ENCODE peak calls at places on chromosome 1, in five cellular contexts. F, K, Y, A and T are unnamed samples.

GRCh38 chr1:230105754-230106625 is 39.0 kb downstream of the GALNT2 start:
- DNase-seq in Y (peak; percentile 40), K (no peak), F (peak; percentile 82), A (peak; percentile 70), T (peak; percentile 79)

GRCh38 chr1:41751804-41752513 is 166.8 kb downstream of the HIVEP3 start:
- DNase-seq in A (peak; percentile 56), F (peak; percentile 93), K (no peak), Y (peak; percentile 78), T (peak; percentile 53)

GRCh38 chr1:218380125-218380977 is 35.2 kb downstream of the TGFB2 start:
- DNase-seq in A (no peak), F (peak; percentile 80), K (no peak), Y (no peak), T (peak; percentile 58)

GRCh38 chr1:91557039-91557690 is 56.5 kb downstream of the CDC7 start:
- DNase-seq in K (no peak), A (no peak), F (no peak), Y (no peak), T (no peak)

GRCh38 chr1:110060034-110060661 is 10.3 kb downstream of the ALX3 start:
- DNase-seq in A (peak; percentile 67), K (no peak), Y (peak; percentile 48), F (peak; percentile 39), T (no peak)

GRCh38 chr1:214524824-214525223 is 26.6 kb downstream of the PTPN14 start:
- DNase-seq in A (no peak), Y (no peak), K (no peak), F (peak; percentile 39), T (peak; percentile 75)

GRCh38 chr1:204991342-204991844 is 51.6 kb upstream of the CNTN2 start:
- DNase-seq in Y (peak; percentile 31), K (no peak), A (no peak), F (no peak), T (no peak)

GRCh38 chr1:23639460-23639859 is 52.1 kb upstream of the RPL11 start:
- DNase-seq in F (no peak), Y (no peak), A (no peak), K (no peak), T (no peak)

GRCh38 chr1:158095737-158096335 is 84.9 kb upstream of the CD1D start:
- DNase-seq in A (peak; percentile 78), F (peak; percentile 61), Y (no peak), K (no peak), T (peak; percentile 39)

GRCh38 chr1:231866392-231867331 is 240.1 kb downstream of the DISC1 start:
- DNase-seq in F (peak; percentile 73), A (peak; percentile 48), Y (no peak), K (no peak), T (peak; percentile 69)

GRCh38 chr1:67889940-67890567 is 56.8 kb upstream of the GNG12 start:
- DNase-seq in A (no peak), K (no peak), Y (no peak), F (peak; percentile 91), T (peak; percentile 73)

GRCh38 chr1:13996334-13996733 is 296.3 kb downstream of the PRDM2 start:
- DNase-seq in Y (no peak), K (no peak), F (no peak), A (no peak), T (no peak)

GRCh38 chr1:183806650-183807049 is 1.7 kb downstream of the RGL1 start:
- DNase-seq in A (no peak), K (no peak), Y (no peak), F (no peak), T (no peak)

GRCh38 chr1:205018381-205018780 is 24.6 kb upstream of the CNTN2 start:
- DNase-seq in K (no peak), A (no peak), Y (no peak), F (no peak), T (no peak)

GRCh38 chr1:183180213-183180612 is 5.9 kb upstream of the LAMC2 start:
- DNase-seq in Y (no peak), F (peak; percentile 91), K (peak; percentile 77), A (peak; percentile 28), T (peak; percentile 70)

GRCh38 chr1:234500269-234500668 is 21.3 kb upstream of the TARBP1 start:
- DNase-seq in Y (no peak), F (no peak), K (no peak), A (no peak), T (no peak)

GRCh38 chr1:99621340-99621901 is 24.5 kb upstream of the PALMD start:
- DNase-seq in F (no peak), Y (no peak), K (no peak), A (no peak), T (no peak)

GRCh38 chr1:211198111-211198510 is 61.1 kb upstream of the RCOR3 start:
- DNase-seq in A (no peak), K (no peak), F (peak; percentile 74), Y (no peak), T (peak; percentile 10)

GRCh38 chr1:210434224-210434623 is 105.5 kb downstream of the HHAT start:
- DNase-seq in K (no peak), A (no peak), F (no peak), Y (no peak), T (no peak)

GRCh38 chr1:177959793-177960515 is 9.9 kb downstream of the SEC16B start:
- DNase-seq in A (no peak), F (peak; percentile 80), K (no peak), Y (no peak), T (peak; percentile 34)

GRCh38 chr1:1432951-1433803 is 2.3 kb upstream of the VWA1 start:
- DNase-seq in F (no peak), Y (no peak), A (peak; percentile 55), K (peak; percentile 75), T (no peak)

GRCh38 chr1:229410370-229410691 is 23.6 kb downstream of the ACTA1 start:
- DNase-seq in F (no peak), K (no peak), A (no peak), Y (no peak), T (no peak)

GRCh38 chr1:206635983-206636354 is 633 bp downstream of the DYRK3 start:
- DNase-seq in F (no peak), K (no peak), Y (no peak), A (no peak), T (no peak)

GRCh38 chr1:52444465-52444864 is 40.1 kb downstream of the PRPF38A start:
- DNase-seq in K (no peak), A (no peak), F (no peak), Y (no peak), T (no peak)

GRCh38 chr1:182410620-182411273 is 10.3 kb upstream of the TEDDM1 start:
- DNase-seq in A (no peak), Y (no peak), F (no peak), K (no peak), T (no peak)

GRCh38 chr1:183363967-183364366 is 54.2 kb downstream of the NMNAT2 start:
- DNase-seq in K (no peak), A (no peak), Y (no peak), F (peak; percentile 46), T (peak; percentile 12)

GRCh38 chr1:65027699-65028358 is 61.5 kb upstream of the JAK1 start:
- DNase-seq in A (no peak), K (no peak), F (no peak), Y (no peak), T (no peak)

DNA sequence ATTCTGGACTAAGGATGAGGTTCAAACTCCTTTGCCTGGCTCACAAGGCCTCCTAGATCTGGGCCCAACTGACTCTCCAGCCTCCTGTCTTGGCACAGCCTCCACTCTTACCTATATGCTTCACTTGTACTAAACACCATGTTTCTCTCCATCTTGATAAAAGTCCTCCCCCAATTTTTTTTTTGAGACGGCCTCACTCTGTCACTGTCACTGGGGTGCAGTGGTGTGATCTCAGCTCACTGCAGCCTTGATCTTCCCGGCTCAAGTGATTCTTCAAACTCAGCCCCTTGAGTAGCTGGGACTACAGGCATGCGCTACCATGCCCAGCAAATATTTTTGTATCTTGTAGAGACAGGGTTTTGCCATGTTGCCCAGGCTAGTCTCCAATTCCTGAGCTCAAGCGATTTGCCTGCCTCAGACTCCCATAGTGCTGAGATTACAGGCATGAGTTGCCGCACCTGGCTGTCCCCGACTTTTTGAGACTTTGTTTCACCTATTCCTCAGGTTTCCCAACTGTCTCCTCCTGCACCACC is 39.7 kb downstream of the CD34 start:
- DNase-seq in A (no peak), Y (no peak), K (no peak), F (no peak), T (no peak)
- TF ChIP-seq CTCF in A (no peak), Y (no peak), K (no peak), F (no peak), T (no peak)

DNA sequence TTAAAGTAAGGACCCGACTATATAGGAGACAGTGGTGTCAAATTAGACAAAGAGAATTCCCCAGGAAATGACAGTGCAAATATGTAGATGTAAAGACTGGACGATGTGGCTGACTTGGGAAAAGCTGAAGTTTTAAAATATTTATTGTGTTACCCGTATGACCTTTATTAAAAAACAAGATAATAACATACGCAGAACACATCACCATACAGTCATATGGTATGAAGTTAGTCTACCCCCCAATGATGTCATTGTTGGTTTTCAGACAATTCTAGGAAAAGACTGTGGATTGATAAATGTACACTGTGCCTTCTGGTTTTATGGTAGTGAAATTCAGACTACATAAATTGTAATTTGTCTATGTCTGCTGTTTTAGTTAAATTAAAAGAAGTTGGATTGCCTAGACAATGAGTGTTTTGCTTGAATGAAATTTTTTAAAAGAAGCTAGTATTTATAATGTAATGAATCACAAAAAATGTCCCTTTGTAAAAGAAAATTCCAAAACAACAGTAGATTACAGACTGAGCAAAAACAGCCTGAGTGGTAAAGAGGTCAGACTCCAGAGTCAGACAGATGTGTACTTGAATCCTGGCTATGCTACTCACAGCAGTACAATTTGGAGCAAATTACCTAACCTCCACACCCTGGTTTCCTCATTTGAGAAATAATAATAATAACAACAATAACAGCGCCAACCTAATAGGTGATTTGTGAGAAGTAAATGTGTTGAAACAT is 15.6 kb upstream of the PDC start:
- DNase-seq in K (no peak), Y (no peak), A (no peak), F (peak; percentile 70), T (peak; percentile 22)
- TF ChIP-seq CTCF in K (no peak), Y (no peak), A (no peak), F (no peak), T (no peak)

GRCh38 chr1:26887125-26887524 is 3.0 kb downstream of the GPN2 start:
- DNase-seq in K (no peak), F (peak; percentile 73), Y (no peak), A (no peak), T (peak; percentile 48)
- TF ChIP-seq CTCF in K (peak; percentile 5), F (peak; percentile 66), Y (peak; percentile 57), A (peak; percentile 47), T (peak; percentile 58)

DNA sequence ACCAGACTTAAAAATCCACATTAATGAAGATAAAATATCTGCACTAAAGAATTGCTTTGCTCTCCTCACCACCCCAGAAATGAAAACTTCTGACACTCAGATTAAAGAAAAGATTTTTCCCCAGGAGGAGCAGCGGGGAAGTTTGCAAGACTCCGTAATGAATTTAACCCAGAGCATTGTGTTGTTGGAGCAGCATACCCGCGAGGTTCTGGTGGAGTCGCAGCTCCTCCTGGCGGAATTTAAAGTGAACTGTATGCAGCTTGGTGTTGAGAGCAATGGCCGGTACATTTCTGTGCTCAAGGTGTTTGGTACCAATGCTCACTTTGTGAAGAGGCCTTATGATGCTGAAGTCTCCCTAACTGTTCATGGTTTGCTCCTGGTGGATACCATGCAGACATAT is 46.4 kb downstream of the VPS13D start:
- DNase-seq in K (no peak), F (peak; percentile 85), A (no peak), Y (no peak), T (peak; percentile 53)
- TF ChIP-seq CTCF in K (peak; percentile 59), F (peak; percentile 84), A (no peak), Y (peak; percentile 30), T (peak; percentile 58)